ENCODE peak calls at places on chromosomes 2 and 18, in six cellular contexts. Y is astrocyte of the cerebellum; R is dorsolateral prefrontal cortex; W is mucosa of gallbladder; F is activated naive CD8-positive, alpha-beta T cell treated with anti-CD3 and anti-CD28 coated beads, Interleukin-2, amount 50 U/mL, for 24 hours; I is SK-N-DZ. M is an unnamed sample.

GRCh38 chr18:62954341-62954740 is 239.0 kb downstream of the PHLPP1 start:
- DNase-seq in W (no peak), R (no peak), Y (no peak), F (no peak), I (no peak), M (no peak)

GRCh38 chr2:160522951-160523700 is 29.5 kb upstream of the RBMS1 start:
- DNase-seq in R (no peak), F (no peak), Y (peak; percentile 60), I (no peak), W (no peak), M (no peak)

GRCh38 chr2:218320704-218321336 is 28.5 kb upstream of the TMBIM1 start:
- DNase-seq in I (no peak), W (no peak), Y (no peak), F (no peak), R (no peak), M (no peak)

GRCh38 chr2:238247002-238247822 is 7.4 kb upstream of the HES6 start:
- DNase-seq in Y (no peak), F (no peak), W (no peak), R (no peak), I (no peak), M (peak; percentile 99)

GRCh38 chr2:56133931-56134629 is 49.7 kb upstream of the CCDC85A start:
- DNase-seq in W (no peak), F (no peak), R (no peak), I (no peak), Y (no peak), M (no peak)

GRCh38 chr2:25912851-25913695 is 34.8 kb upstream of the ASXL2 start:
- DNase-seq in Y (no peak), W (no peak), I (peak; percentile 25), F (no peak), R (no peak), M (peak; percentile 5)

GRCh38 chr2:7595181-7595580 is 678.0 kb downstream of the RNF144A start:
- DNase-seq in Y (no peak), I (no peak), R (no peak), W (no peak), F (no peak), M (peak; percentile 33)

GRCh38 chr2:84846041-84846663 is 34.7 kb downstream of the TRABD2A start:
- DNase-seq in I (no peak), Y (peak; percentile 64), F (no peak), W (no peak), R (no peak), M (peak; percentile 83)

GRCh38 chr2:112794131-112794733 is 9.9 kb upstream of the IL1A start:
- DNase-seq in W (peak; percentile 70), F (no peak), R (no peak), Y (no peak), I (no peak), M (no peak)

GRCh38 chr2:128260239-128261138 is 58.2 kb downstream of the HS6ST1 start:
- DNase-seq in R (peak; percentile 78), W (peak; percentile 57), I (no peak), Y (peak; percentile 81), F (no peak), M (no peak)

GRCh38 chr18:13268035-13268700 is 49.6 kb downstream of the LDLRAD4 start:
- DNase-seq in W (no peak), Y (peak; percentile 62), F (no peak), I (no peak), R (no peak), M (no peak)

GRCh38 chr2:237895544-237896506 is 36.4 kb downstream of the RAMP1 start:
- DNase-seq in Y (no peak), R (no peak), F (no peak), I (no peak), W (peak; percentile 42), M (peak; percentile 35)

GRCh38 chr2:232321156-232321816 is 57.3 kb upstream of the ALPP start:
- DNase-seq in Y (no peak), I (no peak), F (peak; percentile 69), W (no peak), R (no peak), M (no peak)

GRCh38 chr18:57806891-57807280 is 3.8 kb upstream of the ATP8B1 start:
- DNase-seq in F (no peak), Y (peak; percentile 37), W (peak; percentile 38), I (no peak), R (no peak), M (no peak)

GRCh38 chr2:68623820-68624219 is 19.6 kb upstream of the PROKR1 start:
- DNase-seq in R (no peak), Y (no peak), F (no peak), I (no peak), W (no peak), M (no peak)

GRCh38 chr2:42954227-42954962 is 162.0 kb upstream of the HAAO start:
- DNase-seq in W (no peak), R (no peak), Y (no peak), I (no peak), F (no peak), M (no peak)

GRCh38 chr2:43273477-43273876 is 47.1 kb upstream of the ZFP36L2 start:
- DNase-seq in I (no peak), Y (no peak), F (peak; percentile 18), W (no peak), R (no peak), M (no peak)

GRCh38 chr2:195659114-195659513 is 2.1 kb downstream of the SLC39A10 start:
- DNase-seq in Y (no peak), F (no peak), W (no peak), I (no peak), R (no peak), M (peak; percentile 23)

GRCh38 chr2:136143603-136144451 is 25.9 kb upstream of the CXCR4 start:
- DNase-seq in I (peak; percentile 59), Y (no peak), R (no peak), F (no peak), W (no peak), M (peak; percentile 8)

GRCh38 chr2:100188326-100188725 is 45.9 kb upstream of the AFF3 start:
- DNase-seq in F (no peak), R (no peak), W (no peak), I (no peak), Y (no peak), M (no peak)

GRCh38 chr2:19554520-19554919 is 196.1 kb upstream of the OSR1 start:
- DNase-seq in F (no peak), I (no peak), R (no peak), W (no peak), Y (no peak), M (no peak)

GRCh38 chr2:138504546-138505239 is 3.1 kb downstream of the SPOPL start:
- DNase-seq in F (no peak), I (no peak), W (no peak), R (no peak), Y (no peak), M (no peak)

GRCh38 chr2:112646102-112646719 is 472 bp downstream of the SLC20A1 start:
- DNase-seq in R (no peak), I (no peak), Y (no peak), W (no peak), F (peak; percentile 64), M (peak; percentile 74)

GRCh38 chr2:112839407-112840067 is 3.0 kb upstream of the IL1B start:
- DNase-seq in R (no peak), Y (no peak), F (no peak), W (no peak), I (no peak), M (no peak)

GRCh38 chr2:30239308-30240161 is 8.2 kb downstream of the LBH start:
- DNase-seq in W (peak; percentile 73), R (no peak), F (peak; percentile 83), I (peak; percentile 77), Y (no peak), M (peak; percentile 67)

GRCh38 chr2:232672581-232672980 is 24.6 kb upstream of the GIGYF2 start:
- DNase-seq in I (no peak), Y (no peak), W (no peak), F (no peak), R (no peak), M (no peak)

GRCh38 chr2:219475697-219476604 is 22.7 kb upstream of the GMPPA start:
- DNase-seq in Y (no peak), R (no peak), I (peak; percentile 78), F (peak; percentile 79), W (peak; percentile 63), M (peak; percentile 92)

GRCh38 chr2:19646987-19647386 is 254.8 kb downstream of the TTC32 start:
- DNase-seq in F (no peak), Y (no peak), I (no peak), W (no peak), R (no peak), M (no peak)

GRCh38 chr2:126750506-126750905 is 94.5 kb downstream of the GYPC start:
- DNase-seq in W (peak; percentile 2), Y (no peak), F (no peak), I (no peak), R (no peak), M (peak; percentile 82)

GRCh38 chr2:159617651-159618050 is 1.3 kb upstream of the BAZ2B start:
- DNase-seq in W (peak; percentile 27), F (no peak), Y (no peak), R (no peak), I (peak; percentile 67), M (peak; percentile 76)

GRCh38 chr2:128008089-128008672 is 19.7 kb downstream of the SAP130 start:
- DNase-seq in I (no peak), R (no peak), F (no peak), W (no peak), Y (no peak), M (no peak)

GRCh38 chr18:69898241-69898861 is 49.3 kb downstream of the CD226 start:
- DNase-seq in R (no peak), I (no peak), Y (peak; percentile 52), W (no peak), F (peak; percentile 41), M (no peak)

GRCh38 chr2:153145470-153145869 is 333.1 kb downstream of the RPRM start:
- DNase-seq in F (no peak), R (no peak), Y (no peak), W (no peak), I (no peak), M (peak; percentile 95)

GRCh38 chr18:10120622-10121021 is 206.8 kb downstream of the VAPA start:
- DNase-seq in I (no peak), F (no peak), Y (no peak), W (no peak), R (no peak), M (peak; percentile 44)

GRCh38 chr2:68765739-68766377 is 31.2 kb downstream of the ARHGAP25 start:
- DNase-seq in F (no peak), I (no peak), R (no peak), Y (no peak), W (no peak), M (no peak)

GRCh38 chr2:211306929-211307328 is 750.5 kb downstream of the CPS1 start:
- DNase-seq in F (no peak), W (no peak), R (no peak), I (no peak), Y (no peak), M (no peak)

M was measured in NCI-H82.